ENCODE peak calls at places on chromosomes 2 and 18, in seven cellular contexts. Y, W, P, D, M, X and U are unnamed samples.

GRCh38 chr2:20231632-20232031 is 6.7 kb upstream of the SDC1 start:
- DNase-seq in Y (no peak), W (no peak), P (peak; percentile 64), D (no peak), M (no peak), X (peak; percentile 90), U (peak; percentile 30)

GRCh38 chr2:81858998-81859397 is 1554.4 kb upstream of the LRRTM1 start:
- DNase-seq in Y (no peak), W (no peak), P (no peak), D (no peak), M (no peak), X (no peak), U (no peak)

GRCh38 chr2:227188292-227188691 is 23.9 kb downstream of the COL4A3 start:
- DNase-seq in Y (no peak), W (peak; percentile 72), P (peak; percentile 52), D (peak; percentile 70), M (peak; percentile 69), X (no peak), U (no peak)

GRCh38 chr2:102064679-102065674 is 73.2 kb downstream of the IL1R2 start:
- DNase-seq in Y (no peak), W (no peak), P (peak; percentile 68), D (peak; percentile 51), M (no peak), X (no peak), U (no peak)

GRCh38 chr2:96954490-96954846 is 31.9 kb downstream of the FAM178B start:
- DNase-seq in Y (no peak), W (peak; percentile 43), P (no peak), D (no peak), M (no peak), X (no peak), U (no peak)

GRCh38 chr2:238973038-238973772 is 125.3 kb downstream of the TWIST2 start:
- DNase-seq in Y (no peak), W (no peak), P (peak; percentile 64), D (no peak), M (no peak), X (no peak), U (no peak)

GRCh38 chr2:100194951-100195350 is 52.6 kb upstream of the AFF3 start:
- DNase-seq in Y (no peak), W (no peak), P (no peak), D (no peak), M (no peak), X (no peak), U (no peak)

GRCh38 chr18:48018806-48019295 is 88.4 kb upstream of the SMAD2 start:
- DNase-seq in Y (no peak), W (no peak), P (no peak), D (no peak), M (no peak), X (no peak), U (no peak)

DNA sequence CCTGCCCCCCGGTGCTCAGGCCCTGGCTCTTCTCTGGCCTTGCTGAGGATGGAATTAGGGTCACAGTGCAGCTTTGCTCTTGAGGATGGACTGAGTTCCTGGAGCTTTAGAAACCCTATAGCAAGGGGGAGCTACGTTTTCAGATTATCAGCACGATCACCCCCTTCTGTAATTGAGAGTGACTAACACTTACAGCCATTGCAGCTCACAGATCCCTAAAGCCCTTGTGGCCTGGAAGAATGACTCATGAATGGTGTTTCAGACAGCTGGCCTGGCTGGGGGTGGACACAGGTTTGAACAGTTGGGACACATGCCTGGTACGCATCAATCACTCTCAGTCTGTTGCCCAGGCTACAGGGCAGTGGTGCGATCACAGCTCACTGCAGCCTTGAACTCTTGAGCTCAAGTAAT is 79.7 kb upstream of the IGFBP5 start:
- DNase-seq in Y (no peak), W (peak; percentile 48), P (peak; percentile 97), D (peak; percentile 93), M (peak; percentile 93), X (peak; percentile 4), U (peak; percentile 32)
- H3K36me3 ChIP-seq in Y (no peaks in the 10 kb centered on the region), W (no peaks in the 10 kb centered on the region), P (no peaks in the 10 kb centered on the region), D (no peaks in the 10 kb centered on the region), M (no peaks in the 10 kb centered on the region), X (no peaks in the 10 kb centered on the region), U (no peaks in the 10 kb centered on the region)

DNA sequence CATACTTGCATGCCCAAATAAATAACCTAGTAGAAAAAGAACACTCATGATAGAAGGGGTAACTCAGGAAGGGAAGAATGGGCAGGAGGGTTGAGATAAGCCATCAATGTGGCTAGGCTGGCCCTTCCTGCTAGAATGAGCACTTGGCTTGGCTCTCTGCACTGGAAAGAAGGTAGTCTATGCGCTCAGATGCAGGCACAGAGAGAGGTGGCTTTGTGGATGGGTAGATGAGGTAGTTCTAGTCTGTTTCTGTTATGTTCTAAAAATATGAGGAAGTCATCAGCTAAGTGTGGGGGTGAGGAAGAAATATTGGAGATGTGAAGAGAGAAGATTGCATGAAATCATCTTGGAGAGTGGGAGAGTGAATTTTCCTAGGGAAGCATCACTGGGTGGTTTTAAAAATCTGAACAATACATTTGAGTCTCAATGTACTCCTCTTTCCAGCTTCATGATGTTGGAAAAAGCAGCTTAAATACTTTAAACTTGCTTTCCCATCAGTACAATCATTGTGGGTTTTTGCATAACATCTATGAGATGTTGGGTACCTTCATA is 357.1 kb downstream of the CNTNAP5 start:
- DNase-seq in Y (no peak), W (no peak), P (no peak), D (no peak), M (no peak), X (no peak), U (no peak)
- H3K36me3 ChIP-seq in Y (no peaks in the 10 kb centered on the region), W (no peaks in the 10 kb centered on the region), P (no peaks in the 10 kb centered on the region), D (no peaks in the 10 kb centered on the region), M (no peaks in the 10 kb centered on the region), X (no peaks in the 10 kb centered on the region), U (no peaks in the 10 kb centered on the region)

GRCh38 chr2:231041061-231041689 is 3.9 kb downstream of the C2orf72 start:
- DNase-seq in Y (no peak), W (no peak), P (no peak), D (peak; percentile 11), M (no peak), X (no peak), U (no peak)

GRCh38 chr2:231046908-231047269 is 9.6 kb downstream of the C2orf72 start:
- DNase-seq in Y (no peak), W (no peak), P (no peak), D (no peak), M (no peak), X (no peak), U (no peak)

GRCh38 chr2:231047270-231047921 is 9.3 kb upstream of the PSMD1 start:
- DNase-seq in Y (no peak), W (no peak), P (no peak), D (no peak), M (no peak), X (no peak), U (no peak)

GRCh38 chr2:231039821-231040364 is 2.6 kb downstream of the C2orf72 start:
- DNase-seq in Y (no peak), W (no peak), P (no peak), D (no peak), M (no peak), X (no peak), U (no peak)

DNA sequence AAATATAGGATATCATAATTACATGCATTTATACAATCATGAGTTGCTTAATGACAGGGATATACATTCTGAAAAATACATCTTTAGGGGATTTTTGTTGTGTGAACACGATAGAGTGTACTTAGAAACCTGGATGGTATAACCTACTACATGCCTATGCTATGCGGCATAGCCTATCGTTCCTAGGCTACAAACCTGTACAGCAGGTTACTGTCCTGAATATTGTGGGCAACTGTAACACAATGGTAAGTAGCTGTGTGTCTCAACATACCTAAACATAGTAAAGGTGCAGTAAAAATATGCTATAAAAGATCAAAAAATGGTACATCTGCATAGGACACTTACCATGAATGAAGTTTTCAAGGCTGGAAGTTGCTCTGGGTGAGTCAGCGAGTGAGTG is 6.5 kb downstream of the C2orf72 start:
- DNase-seq in Y (no peak), W (no peak), P (no peak), D (no peak), M (no peak), X (no peak), U (no peak)
- H3K36me3 ChIP-seq in Y (no peaks in the 10 kb centered on the region), W (no peaks in the 10 kb centered on the region), P (no peaks in the 10 kb centered on the region), D (no peaks in the 10 kb centered on the region), M (no peaks in the 10 kb centered on the region), X (no peaks in the 10 kb centered on the region), U (no peaks in the 10 kb centered on the region)

DNA sequence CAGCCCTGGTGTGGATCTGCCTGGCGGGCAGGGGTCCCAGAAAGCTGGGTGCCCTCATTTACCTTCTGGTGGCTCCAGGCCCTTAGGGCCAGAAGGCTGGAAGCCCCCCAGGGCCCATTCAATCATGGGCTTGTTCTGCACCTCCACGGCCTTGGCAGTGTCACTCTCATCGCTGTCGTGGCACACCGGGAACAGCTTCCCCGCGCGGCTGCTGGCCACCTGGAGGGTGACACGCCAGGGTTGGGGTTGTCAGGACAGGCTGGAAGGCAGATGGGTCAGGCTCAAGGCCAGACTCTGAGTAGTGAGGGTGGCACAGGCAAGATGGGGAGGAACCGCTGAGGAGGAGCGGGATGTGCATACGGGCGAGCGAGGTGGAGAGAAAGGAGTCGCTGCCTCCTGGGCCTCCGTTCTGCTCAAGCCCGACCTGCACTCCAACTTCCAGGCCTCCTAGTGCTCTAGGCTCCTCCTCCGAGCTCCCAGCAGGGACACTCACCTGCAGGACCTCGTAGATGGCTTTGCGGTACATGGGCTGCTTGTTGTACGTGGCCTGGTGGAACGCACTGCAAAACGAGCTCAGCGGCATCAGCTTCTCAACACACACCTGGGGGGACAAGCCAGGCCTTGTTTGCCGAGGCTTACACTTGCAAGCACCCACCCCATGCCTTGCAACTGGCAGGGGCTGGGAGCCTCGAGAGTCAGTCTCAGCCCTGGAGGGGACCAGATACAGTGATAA is 78.3 kb upstream of the POMC start:
- DNase-seq in Y (no peak), W (no peak), P (no peak), D (no peak), M (no peak), X (no peak), U (no peak)
- H3K36me3 ChIP-seq in Y (peaks cover 70% of the 10 kb centered on the region), W (peaks cover 40% of the 10 kb centered on the region), P (no peaks in the 10 kb centered on the region), D (peaks cover 36% of the 10 kb centered on the region), M (no peaks in the 10 kb centered on the region), X (no peaks in the 10 kb centered on the region), U (peaks cover 36% of the 10 kb centered on the region)

GRCh38 chr2:201137505-201138400 is 21.8 kb downstream of the CFLAR start:
- DNase-seq in Y (no peak), W (no peak), P (no peak), D (no peak), M (no peak), X (no peak), U (no peak)
- H3K36me3 ChIP-seq in Y (peaks cover 39% of the 10 kb centered on the region), W (peaks cover 52% of the 10 kb centered on the region), P (peaks cover 47% of the 10 kb centered on the region), D (peaks cover 80% of the 10 kb centered on the region), M (peaks cover 3% of the 10 kb centered on the region), X (peaks cover 36% of the 10 kb centered on the region), U (peaks cover 17% of the 10 kb centered on the region)

DNA sequence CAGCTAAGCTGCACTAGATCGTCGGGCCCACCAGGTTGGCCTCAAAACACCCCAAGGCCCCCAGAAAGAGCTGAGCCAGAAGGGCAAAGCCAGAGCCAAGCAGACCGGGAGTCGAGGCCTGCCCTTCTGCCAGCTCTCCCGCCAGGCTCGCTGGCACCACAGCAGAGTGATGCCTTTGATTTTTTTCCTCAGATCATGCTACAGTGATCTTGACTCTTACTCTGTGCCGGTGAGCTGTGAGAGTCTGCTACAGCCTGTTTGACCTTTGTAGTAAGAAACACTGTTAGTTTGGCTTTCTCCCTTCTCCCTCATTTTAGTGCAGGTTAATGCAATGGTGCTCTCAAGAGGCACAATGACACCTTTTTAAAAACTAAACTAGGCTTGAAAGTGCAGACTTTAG is 97.8 kb downstream of the ESCO1 start:
- DNase-seq in Y (no peak), W (no peak), P (no peak), D (no peak), M (no peak), X (no peak), U (no peak)
- H3K36me3 ChIP-seq in Y (no peaks in the 10 kb centered on the region), W (no peaks in the 10 kb centered on the region), P (no peaks in the 10 kb centered on the region), D (no peaks in the 10 kb centered on the region), M (no peaks in the 10 kb centered on the region), X (no peaks in the 10 kb centered on the region), U (no peaks in the 10 kb centered on the region)